ENCODE peak calls at places on chromosome 17, in five cellular contexts. O is GM12878, A is A549, M is ovary, I is K562. T is an unnamed sample.

GRCh38 chr17:45749831-45750335 is 34.2 kb upstream of the CRHR1 start:
- DNase-seq in O (no peak), M (no peak), A (no peak), I (no peak), T (no peak)

GRCh38 chr17:7045492-7046126 is 1.7 kb upstream of the SLC16A11 start:
- DNase-seq in O (peak), M (no peak), I (no peak), A (peak), T (no peak)

GRCh38 chr17:35214631-35215273 is 20.6 kb upstream of the SLC35G3 start:
- DNase-seq in M (no peak), I (no peak), A (no peak), O (peak), T (no peak)

GRCh38 chr17:65163990-65164495 is 26.9 kb downstream of the RGS9 start:
- DNase-seq in I (peak), M (no peak), O (no peak), A (peak), T (no peak)

GRCh38 chr17:58806046-58806445 is 50.4 kb downstream of the PPM1E start:
- DNase-seq in I (no peak), A (no peak), M (no peak), O (no peak), T (no peak)

GRCh38 chr17:7982171-7982570 is 20.2 kb upstream of the GUCY2D start:
- DNase-seq in A (no peak), I (no peak), O (no peak), M (no peak), T (no peak)

GRCh38 chr17:7704601-7705268 is at the start of gene EFNB3:
- DNase-seq in M (peak), I (no peak), A (peak), O (no peak), T (no peak)

GRCh38 chr17:50108556-50108955 is 13.4 kb downstream of the PDK2 start:
- DNase-seq in I (no peak), M (no peak), O (no peak), A (no peak), T (no peak)

GRCh38 chr17:50662632-50663225 is 28.0 kb downstream of the ABCC3 start:
- DNase-seq in A (no peak), I (no peak), M (no peak), O (no peak), T (no peak)

GRCh38 chr17:81821147-81821546 is 11.9 kb downstream of the MCRIP1 start:
- DNase-seq in M (no peak), I (no peak), O (no peak), A (no peak), T (no peak)

GRCh38 chr17:4497101-4497824 is 1.4 kb upstream of the SPNS2 start:
- DNase-seq in O (peak), I (no peak), A (no peak), M (no peak), T (no peak)

GRCh38 chr17:73313526-73314127 is 1.8 kb upstream of the CDC42EP4 start:
- DNase-seq in I (no peak), M (no peak), A (no peak), O (no peak), T (no peak)

GRCh38 chr17:38671939-38672720 is 2.6 kb downstream of the EPOP start:
- DNase-seq in I (no peak), O (no peak), M (no peak), A (no peak), T (no peak)

GRCh38 chr17:50946223-50946890 is 80.2 kb upstream of the TOB1 start:
- DNase-seq in A (no peak), O (no peak), M (peak), I (no peak), T (no peak)

GRCh38 chr17:59002848-59003247 is 103.8 kb downstream of the TRIM37 start:
- DNase-seq in O (no peak), M (no peak), A (no peak), I (no peak), T (no peak)

GRCh38 chr17:10198509-10199249 is at the start of gene GAS7:
- DNase-seq in O (no peak), M (peak), I (no peak), A (no peak), T (peak)

GRCh38 chr17:70078994-70079531 is 4.0 kb downstream of the KCNJ16 start:
- DNase-seq in M (no peak), O (no peak), I (no peak), A (no peak), T (no peak)

GRCh38 chr17:80781851-80782277 is 209.8 kb upstream of the CHMP6 start:
- DNase-seq in I (no peak), M (no peak), A (no peak), O (no peak), T (no peak)

GRCh38 chr17:21282231-21282630 is 2.3 kb upstream of the MAP2K3 start:
- DNase-seq in I (no peak), A (peak), M (no peak), O (no peak), T (no peak)

DNA sequence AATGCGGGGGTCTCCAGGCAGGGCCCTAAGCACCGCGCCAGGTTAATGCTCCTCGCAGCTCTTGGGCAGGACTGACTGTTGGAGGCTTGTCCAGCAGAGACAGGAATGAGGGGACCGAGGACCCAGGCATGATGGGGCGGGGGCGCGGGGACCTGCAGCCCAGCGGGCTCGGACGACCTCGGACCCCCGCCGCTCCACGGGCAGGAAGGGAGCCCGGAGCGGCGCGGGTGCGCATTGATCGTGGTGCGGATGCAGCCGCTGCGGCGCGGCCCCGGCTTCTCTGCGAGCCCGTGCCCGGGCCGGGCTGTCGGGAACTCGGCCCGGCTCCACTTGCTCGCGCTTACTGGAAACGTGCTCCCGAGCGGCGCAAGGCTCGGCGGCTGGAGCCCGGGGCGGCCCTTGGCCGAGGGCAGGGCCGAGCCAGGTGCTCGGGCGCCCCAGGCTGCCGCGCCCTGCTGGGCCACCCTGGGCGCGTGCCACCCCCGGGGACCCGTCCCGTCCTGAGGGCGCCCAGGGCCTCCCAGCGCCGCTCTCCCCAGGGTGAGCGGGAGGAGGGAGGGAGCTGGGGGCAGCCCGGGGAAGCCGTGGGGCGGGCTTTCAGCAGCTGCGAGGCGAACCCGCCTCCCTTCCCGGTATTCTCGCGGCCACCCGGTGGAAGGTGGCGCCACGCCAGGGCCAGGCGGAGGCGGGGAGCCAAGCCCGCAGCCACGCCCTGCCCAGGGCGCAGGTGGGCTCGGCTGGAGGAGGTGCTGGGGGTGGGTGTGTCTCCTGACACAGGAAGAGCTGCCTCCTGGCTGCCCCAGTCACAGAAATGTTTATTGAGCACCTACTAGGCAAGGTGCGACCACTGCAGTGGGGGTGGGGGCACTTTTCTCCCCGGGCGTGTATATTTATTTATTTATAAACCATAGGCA is 45.9 kb downstream of the SOCS3 start:
- DNase-seq in M (peak), I (peak), O (peak), A (peak), T (no peak)
- H3K27ac ChIP-seq in M (peak), I (peak), O (no peak), A (peak), T (peak)

GRCh38 chr17:2054262-2054739 is 602 bp upstream of the HIC1 start:
- DNase-seq in M (peak), A (peak), I (no peak), O (no peak), T (no peak)
- H3K4me3 ChIP-seq in M (peak), A (peak), I (peak), O (peak), T (peak)

DNA sequence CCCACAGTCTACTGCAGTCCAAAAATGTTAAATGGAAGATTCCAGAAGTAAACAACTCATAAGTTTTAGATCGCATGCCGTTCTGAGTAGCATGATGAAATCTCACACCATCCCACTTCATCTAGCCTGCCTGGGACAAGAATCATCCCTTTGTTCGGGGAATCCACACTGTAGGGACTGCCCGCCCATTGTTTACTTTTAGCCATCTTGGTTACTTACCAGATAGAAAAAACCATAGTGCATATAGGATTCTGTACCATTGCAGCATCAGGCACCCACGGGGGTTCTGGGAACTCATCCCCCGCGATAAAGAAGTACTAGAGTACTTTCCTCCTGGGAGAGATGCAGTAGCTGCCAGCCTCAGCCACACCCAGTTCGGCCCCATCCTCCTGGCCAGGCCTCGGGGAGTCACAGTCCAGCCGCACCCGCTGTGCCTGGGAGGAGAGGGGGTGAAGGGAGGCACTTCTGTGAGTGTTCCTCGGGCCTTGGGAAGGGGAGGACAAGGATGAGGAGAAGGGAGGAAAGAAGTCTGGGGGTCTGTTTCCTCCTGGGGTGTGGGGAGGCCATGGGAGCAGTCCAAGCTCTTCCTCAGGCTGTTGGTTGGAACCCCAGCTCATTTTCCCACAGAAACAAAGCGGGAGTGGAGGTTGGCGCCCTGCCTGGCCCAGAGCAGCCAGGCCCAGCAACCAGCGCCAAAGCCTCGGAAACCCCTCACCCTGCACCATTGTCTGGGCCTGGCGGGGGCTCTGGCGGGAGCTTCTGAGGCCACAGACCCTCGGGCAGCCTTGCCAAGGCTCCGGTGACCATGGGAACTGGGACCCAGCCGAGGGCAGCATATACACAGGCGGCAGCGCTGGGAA is 8.9 kb downstream of the TRIM47 start:
- DNase-seq in O (no peak), A (peak), M (no peak), I (no peak), T (peak)
- TF ChIP-seq EP300 in O (no peak), A (no peak), M (no peak), I (no peak), T (peak)

GRCh38 chr17:47864791-47865216 is 13.8 kb upstream of the SP6 start:
- DNase-seq in A (no peak), I (no peak), M (no peak), O (no peak), T (no peak)

GRCh38 chr17:47869114-47869513 is 18.2 kb upstream of the SP6 start:
- DNase-seq in M (no peak), I (no peak), A (no peak), O (no peak), T (no peak)

GRCh38 chr17:47868134-47868533 is 17.2 kb upstream of the SP6 start:
- DNase-seq in A (no peak), I (no peak), O (no peak), M (no peak), T (no peak)

GRCh38 chr17:47870042-47870441 is 19.1 kb upstream of the SP6 start:
- DNase-seq in O (no peak), I (no peak), A (no peak), M (no peak), T (no peak)

GRCh38 chr17:47866941-47867340 is 16.0 kb upstream of the SP6 start:
- DNase-seq in O (no peak), A (no peak), M (no peak), I (peak), T (no peak)
- H3K27ac ChIP-seq in O (no peak), A (no peak), M (no peak), I (peak), T (no peak)

DNA sequence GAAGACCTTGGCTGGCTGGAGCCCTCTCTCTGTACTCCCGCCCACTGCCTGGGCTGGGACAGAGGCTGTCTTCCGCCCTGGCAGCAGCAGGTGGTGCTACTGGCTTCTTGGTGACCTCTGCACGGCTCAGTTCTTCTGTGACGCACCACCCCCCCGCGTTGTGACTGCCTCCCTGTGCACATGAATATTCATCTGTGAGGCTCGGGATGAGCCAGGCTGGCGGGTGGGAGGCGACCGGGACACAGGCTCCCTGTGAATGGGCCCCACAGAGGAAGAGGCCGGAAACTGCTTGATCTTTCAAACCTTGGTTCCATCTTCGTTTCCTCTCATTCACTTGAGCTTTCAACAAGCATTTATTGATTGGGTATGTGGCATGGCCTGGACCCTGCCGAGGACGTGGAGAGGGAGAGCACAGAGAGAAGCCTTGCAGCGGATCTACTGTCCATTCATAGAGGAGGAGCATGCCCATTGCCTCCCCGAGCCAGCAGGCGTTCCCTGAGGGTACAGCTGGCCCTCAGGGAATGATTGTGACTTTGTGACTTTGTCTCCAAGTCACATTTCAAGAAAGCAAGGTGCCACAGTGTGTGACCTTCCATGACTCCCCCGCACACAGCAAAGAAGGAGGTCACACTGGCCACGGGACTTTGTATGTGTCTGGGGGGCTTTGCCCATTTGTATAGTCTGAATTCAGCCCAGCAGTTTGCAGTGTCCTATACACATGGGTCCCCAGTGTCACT is 45.0 kb downstream of the B9D1 start:
- DNase-seq in M (peak), I (peak), A (peak), O (no peak), T (peak)
- H3K4me3 ChIP-seq in M (no peak), I (no peak), A (no peak), O (no peak), T (no peak)